ENCODE peak calls at places on chromosomes 13 and 19, in six cellular contexts. J, Y, Q, F, U and I are unnamed samples.

GRCh38 chr13:98372886-98373285 is 195.8 kb upstream of the RNF113B start:
- ATAC-seq in J (peak; percentile 98), Y (no peak), Q (no peak), F (no peak), U (no peak), I (no peak)

GRCh38 chr19:2512523-2513431 is 36.9 kb downstream of the GADD45B start:
- ATAC-seq in J (no peak), Y (peak; percentile 64), Q (no peak), F (no peak), U (no peak), I (peak; percentile 82)

GRCh38 chr13:106473174-106473573 is 62.3 kb downstream of the EFNB2 start:
- ATAC-seq in J (no peak), Y (peak; percentile 18), Q (no peak), F (no peak), U (no peak), I (no peak)

GRCh38 chr19:10603873-10604459 is 16.9 kb upstream of the AP1M2 start:
- ATAC-seq in J (no peak), Y (peak; percentile 6), Q (peak; percentile 6), F (peak; percentile 25), U (no peak), I (peak; percentile 3)

GRCh38 chr19:46731007-46731501 is 14.1 kb upstream of the PRKD2 start:
- ATAC-seq in J (no peak), Y (peak; percentile 54), Q (peak; percentile 20), F (peak; percentile 46), U (peak; percentile 85), I (peak; percentile 75)

GRCh38 chr13:40780822-40781401 is 8.5 kb upstream of the SLC25A15 start:
- ATAC-seq in J (no peak), Y (no peak), Q (no peak), F (peak; percentile 25), U (no peak), I (no peak)

GRCh38 chr19:4495471-4495870 is 22.8 kb downstream of the PLIN4 start:
- ATAC-seq in J (no peak), Y (peak; percentile 13), Q (peak; percentile 12), F (peak; percentile 57), U (peak; percentile 87), I (peak; percentile 88)

GRCh38 chr13:110279684-110280083 is 27.3 kb downstream of the COL4A1 start:
- ATAC-seq in J (no peak), Y (no peak), Q (no peak), F (no peak), U (no peak), I (no peak)

GRCh38 chr13:112951674-112952371 is 17.2 kb upstream of the MCF2L start:
- ATAC-seq in J (no peak), Y (no peak), Q (no peak), F (peak; percentile 77), U (no peak), I (no peak)

GRCh38 chr19:17807731-17808316 is 12.9 kb downstream of the B3GNT3 start:
- ATAC-seq in J (no peak), Y (no peak), Q (no peak), F (no peak), U (no peak), I (peak; percentile 8)

GRCh38 chr19:11324748-11325389 is 14.6 kb downstream of the RAB3D start:
- ATAC-seq in J (no peak), Y (no peak), Q (peak; percentile 2), F (no peak), U (no peak), I (peak; percentile 6)

GRCh38 chr19:589693-590395 is at the start of gene HCN2:
- ATAC-seq in J (no peak), Y (no peak), Q (no peak), F (no peak), U (no peak), I (no peak)

GRCh38 chr13:111046590-111047141 is 68.4 kb upstream of the ARHGEF7 start:
- ATAC-seq in J (peak; percentile 82), Y (peak; percentile 47), Q (no peak), F (no peak), U (no peak), I (no peak)

GRCh38 chr13:100230813-100231575 is 142.1 kb downstream of the PCCA start:
- ATAC-seq in J (no peak), Y (no peak), Q (no peak), F (peak; percentile 8), U (no peak), I (peak; percentile 84)

GRCh38 chr13:100014621-100015020 is 33.0 kb downstream of the ZIC2 start:
- ATAC-seq in J (no peak), Y (no peak), Q (no peak), F (no peak), U (no peak), I (no peak)

GRCh38 chr13:36519432-36519831 is 87.1 kb downstream of the CCNA1 start:
- ATAC-seq in J (no peak), Y (no peak), Q (no peak), F (no peak), U (no peak), I (no peak)

GRCh38 chr19:39030854-39031367 is 1.4 kb downstream of the FBXO27 start:
- ATAC-seq in J (peak; percentile 57), Y (peak; percentile 3), Q (peak; percentile 5), F (no peak), U (no peak), I (no peak)